ENCODE peak calls at places on chromosomes 1 and 21, in ten cellular contexts. One of them, this sample, is unnamed.

GRCh38 chr1:16351449-16351993 is 759 bp downstream of the FBXO42 start:
- DNase-seq in stimulated activated CD8-positive, alpha-beta memory T cell treated with anti-CD3 and anti-CD28 coated beads, Interleukin-4, amount 100 ng/mL, for 1 hour: no peak
- DNase-seq in cardiac fibroblast: peak
- DNase-seq in left lung: no peak
- DNase-seq in posterior cingulate gyrus: no peak
- DNase-seq in type B pancreatic cell: no peak
- DNase-seq in dermis blood vessel endothelial cell: peak
- DNase-seq in head of caudate nucleus: peak
- DNase-seq in astrocyte of the spinal cord: peak
- DNase-seq in Calu3: no peak
- DNase-seq in this sample: no peak

GRCh38 chr1:196070940-196071339 is 537.3 kb downstream of the KCNT2 start:
- DNase-seq in stimulated activated CD8-positive, alpha-beta memory T cell treated with anti-CD3 and anti-CD28 coated beads, Interleukin-4, amount 100 ng/mL, for 1 hour: no peak
- DNase-seq in cardiac fibroblast: no peak
- DNase-seq in left lung: no peak
- DNase-seq in posterior cingulate gyrus: no peak
- DNase-seq in type B pancreatic cell: no peak
- DNase-seq in dermis blood vessel endothelial cell: no peak
- DNase-seq in head of caudate nucleus: no peak
- DNase-seq in astrocyte of the spinal cord: peak
- DNase-seq in Calu3: no peak
- DNase-seq in this sample: no peak

GRCh38 chr21:46080171-46081021 is 17.5 kb upstream of the COL6A2 start:
- DNase-seq in stimulated activated CD8-positive, alpha-beta memory T cell treated with anti-CD3 and anti-CD28 coated beads, Interleukin-4, amount 100 ng/mL, for 1 hour: no peak
- DNase-seq in cardiac fibroblast: no peak
- DNase-seq in left lung: peak
- DNase-seq in posterior cingulate gyrus: peak
- DNase-seq in type B pancreatic cell: peak
- DNase-seq in dermis blood vessel endothelial cell: no peak
- DNase-seq in head of caudate nucleus: peak
- DNase-seq in astrocyte of the spinal cord: no peak
- DNase-seq in Calu3: no peak
- DNase-seq in this sample: peak

GRCh38 chr1:184493987-184494388 is 107.2 kb downstream of the C1orf21 start:
- DNase-seq in stimulated activated CD8-positive, alpha-beta memory T cell treated with anti-CD3 and anti-CD28 coated beads, Interleukin-4, amount 100 ng/mL, for 1 hour: no peak
- DNase-seq in cardiac fibroblast: no peak
- DNase-seq in left lung: no peak
- DNase-seq in posterior cingulate gyrus: no peak
- DNase-seq in type B pancreatic cell: no peak
- DNase-seq in dermis blood vessel endothelial cell: no peak
- DNase-seq in head of caudate nucleus: no peak
- DNase-seq in astrocyte of the spinal cord: no peak
- DNase-seq in Calu3: no peak
- DNase-seq in this sample: no peak

GRCh38 chr1:205516362-205516761 is 11.9 kb downstream of the CDK18 start:
- DNase-seq in stimulated activated CD8-positive, alpha-beta memory T cell treated with anti-CD3 and anti-CD28 coated beads, Interleukin-4, amount 100 ng/mL, for 1 hour: no peak
- DNase-seq in cardiac fibroblast: no peak
- DNase-seq in left lung: no peak
- DNase-seq in posterior cingulate gyrus: no peak
- DNase-seq in type B pancreatic cell: no peak
- DNase-seq in dermis blood vessel endothelial cell: no peak
- DNase-seq in head of caudate nucleus: no peak
- DNase-seq in astrocyte of the spinal cord: no peak
- DNase-seq in Calu3: no peak
- DNase-seq in this sample: no peak

GRCh38 chr1:211612786-211613107 is 33.8 kb upstream of the SLC30A1 start:
- DNase-seq in stimulated activated CD8-positive, alpha-beta memory T cell treated with anti-CD3 and anti-CD28 coated beads, Interleukin-4, amount 100 ng/mL, for 1 hour: no peak
- DNase-seq in cardiac fibroblast: no peak
- DNase-seq in left lung: no peak
- DNase-seq in posterior cingulate gyrus: no peak
- DNase-seq in type B pancreatic cell: no peak
- DNase-seq in dermis blood vessel endothelial cell: no peak
- DNase-seq in head of caudate nucleus: no peak
- DNase-seq in astrocyte of the spinal cord: no peak
- DNase-seq in Calu3: no peak
- DNase-seq in this sample: no peak

GRCh38 chr1:37502104-37502503 is 12.5 kb downstream of the MEAF6 start:
- DNase-seq in stimulated activated CD8-positive, alpha-beta memory T cell treated with anti-CD3 and anti-CD28 coated beads, Interleukin-4, amount 100 ng/mL, for 1 hour: no peak
- DNase-seq in cardiac fibroblast: no peak
- DNase-seq in left lung: no peak
- DNase-seq in posterior cingulate gyrus: no peak
- DNase-seq in type B pancreatic cell: no peak
- DNase-seq in dermis blood vessel endothelial cell: no peak
- DNase-seq in head of caudate nucleus: no peak
- DNase-seq in astrocyte of the spinal cord: no peak
- DNase-seq in Calu3: no peak
- DNase-seq in this sample: no peak

GRCh38 chr1:226601456-226601855 is 52.9 kb downstream of the STUM start:
- DNase-seq in stimulated activated CD8-positive, alpha-beta memory T cell treated with anti-CD3 and anti-CD28 coated beads, Interleukin-4, amount 100 ng/mL, for 1 hour: no peak
- DNase-seq in cardiac fibroblast: no peak
- DNase-seq in left lung: no peak
- DNase-seq in posterior cingulate gyrus: no peak
- DNase-seq in type B pancreatic cell: no peak
- DNase-seq in dermis blood vessel endothelial cell: no peak
- DNase-seq in head of caudate nucleus: no peak
- DNase-seq in astrocyte of the spinal cord: no peak
- DNase-seq in Calu3: no peak
- DNase-seq in this sample: no peak

GRCh38 chr1:168687796-168688195 is 41.2 kb downstream of the DPT start:
- DNase-seq in stimulated activated CD8-positive, alpha-beta memory T cell treated with anti-CD3 and anti-CD28 coated beads, Interleukin-4, amount 100 ng/mL, for 1 hour: no peak
- DNase-seq in cardiac fibroblast: peak
- DNase-seq in left lung: no peak
- DNase-seq in posterior cingulate gyrus: no peak
- DNase-seq in type B pancreatic cell: no peak
- DNase-seq in dermis blood vessel endothelial cell: peak
- DNase-seq in head of caudate nucleus: no peak
- DNase-seq in astrocyte of the spinal cord: no peak
- DNase-seq in Calu3: no peak
- DNase-seq in this sample: no peak

GRCh38 chr1:192476802-192477298 is 98.7 kb upstream of the RGS1 start:
- DNase-seq in stimulated activated CD8-positive, alpha-beta memory T cell treated with anti-CD3 and anti-CD28 coated beads, Interleukin-4, amount 100 ng/mL, for 1 hour: no peak
- DNase-seq in cardiac fibroblast: peak
- DNase-seq in left lung: peak
- DNase-seq in posterior cingulate gyrus: no peak
- DNase-seq in type B pancreatic cell: no peak
- DNase-seq in dermis blood vessel endothelial cell: peak
- DNase-seq in head of caudate nucleus: no peak
- DNase-seq in astrocyte of the spinal cord: peak
- DNase-seq in Calu3: peak
- DNase-seq in this sample: peak

GRCh38 chr1:240766831-240767230 is 154.9 kb upstream of the GREM2 start:
- DNase-seq in stimulated activated CD8-positive, alpha-beta memory T cell treated with anti-CD3 and anti-CD28 coated beads, Interleukin-4, amount 100 ng/mL, for 1 hour: no peak
- DNase-seq in cardiac fibroblast: no peak
- DNase-seq in left lung: no peak
- DNase-seq in posterior cingulate gyrus: no peak
- DNase-seq in type B pancreatic cell: no peak
- DNase-seq in dermis blood vessel endothelial cell: no peak
- DNase-seq in head of caudate nucleus: no peak
- DNase-seq in astrocyte of the spinal cord: peak
- DNase-seq in Calu3: no peak
- DNase-seq in this sample: no peak

GRCh38 chr1:40041466-40041838 is 923 bp downstream of the CAP1 start:
- DNase-seq in stimulated activated CD8-positive, alpha-beta memory T cell treated with anti-CD3 and anti-CD28 coated beads, Interleukin-4, amount 100 ng/mL, for 1 hour: no peak
- DNase-seq in cardiac fibroblast: no peak
- DNase-seq in left lung: no peak
- DNase-seq in posterior cingulate gyrus: no peak
- DNase-seq in type B pancreatic cell: no peak
- DNase-seq in dermis blood vessel endothelial cell: no peak
- DNase-seq in head of caudate nucleus: no peak
- DNase-seq in astrocyte of the spinal cord: no peak
- DNase-seq in Calu3: no peak
- DNase-seq in this sample: no peak

GRCh38 chr21:39099859-39100258 is 83.4 kb downstream of the PSMG1 start:
- DNase-seq in stimulated activated CD8-positive, alpha-beta memory T cell treated with anti-CD3 and anti-CD28 coated beads, Interleukin-4, amount 100 ng/mL, for 1 hour: no peak
- DNase-seq in cardiac fibroblast: no peak
- DNase-seq in left lung: no peak
- DNase-seq in posterior cingulate gyrus: no peak
- DNase-seq in type B pancreatic cell: no peak
- DNase-seq in dermis blood vessel endothelial cell: no peak
- DNase-seq in head of caudate nucleus: no peak
- DNase-seq in astrocyte of the spinal cord: no peak
- DNase-seq in Calu3: no peak
- DNase-seq in this sample: no peak

GRCh38 chr1:181659348-181659957 is 176.1 kb downstream of the CACNA1E start:
- DNase-seq in stimulated activated CD8-positive, alpha-beta memory T cell treated with anti-CD3 and anti-CD28 coated beads, Interleukin-4, amount 100 ng/mL, for 1 hour: no peak
- DNase-seq in cardiac fibroblast: no peak
- DNase-seq in left lung: no peak
- DNase-seq in posterior cingulate gyrus: no peak
- DNase-seq in type B pancreatic cell: no peak
- DNase-seq in dermis blood vessel endothelial cell: peak
- DNase-seq in head of caudate nucleus: no peak
- DNase-seq in astrocyte of the spinal cord: no peak
- DNase-seq in Calu3: no peak
- DNase-seq in this sample: no peak

GRCh38 chr1:59879556-59879955 is 47.0 kb downstream of the CYP2J2 start:
- DNase-seq in stimulated activated CD8-positive, alpha-beta memory T cell treated with anti-CD3 and anti-CD28 coated beads, Interleukin-4, amount 100 ng/mL, for 1 hour: no peak
- DNase-seq in cardiac fibroblast: peak
- DNase-seq in left lung: peak
- DNase-seq in posterior cingulate gyrus: peak
- DNase-seq in type B pancreatic cell: peak
- DNase-seq in dermis blood vessel endothelial cell: peak
- DNase-seq in head of caudate nucleus: peak
- DNase-seq in astrocyte of the spinal cord: peak
- DNase-seq in Calu3: peak
- DNase-seq in this sample: peak

GRCh38 chr1:180042994-180043622 is 88.5 kb downstream of the CEP350 start:
- DNase-seq in stimulated activated CD8-positive, alpha-beta memory T cell treated with anti-CD3 and anti-CD28 coated beads, Interleukin-4, amount 100 ng/mL, for 1 hour: no peak
- DNase-seq in cardiac fibroblast: peak
- DNase-seq in left lung: no peak
- DNase-seq in posterior cingulate gyrus: no peak
- DNase-seq in type B pancreatic cell: no peak
- DNase-seq in dermis blood vessel endothelial cell: peak
- DNase-seq in head of caudate nucleus: no peak
- DNase-seq in astrocyte of the spinal cord: peak
- DNase-seq in Calu3: no peak
- DNase-seq in this sample: no peak

GRCh38 chr1:169795687-169796086 is 980 bp upstream of the METTL18 start:
- DNase-seq in stimulated activated CD8-positive, alpha-beta memory T cell treated with anti-CD3 and anti-CD28 coated beads, Interleukin-4, amount 100 ng/mL, for 1 hour: no peak
- DNase-seq in cardiac fibroblast: no peak
- DNase-seq in left lung: no peak
- DNase-seq in posterior cingulate gyrus: no peak
- DNase-seq in type B pancreatic cell: no peak
- DNase-seq in dermis blood vessel endothelial cell: peak
- DNase-seq in head of caudate nucleus: no peak
- DNase-seq in astrocyte of the spinal cord: peak
- DNase-seq in Calu3: no peak
- DNase-seq in this sample: no peak

GRCh38 chr1:2358651-2359640 is 32.4 kb downstream of the MORN1 start:
- DNase-seq in stimulated activated CD8-positive, alpha-beta memory T cell treated with anti-CD3 and anti-CD28 coated beads, Interleukin-4, amount 100 ng/mL, for 1 hour: no peak
- DNase-seq in cardiac fibroblast: no peak
- DNase-seq in left lung: no peak
- DNase-seq in posterior cingulate gyrus: peak
- DNase-seq in type B pancreatic cell: no peak
- DNase-seq in dermis blood vessel endothelial cell: no peak
- DNase-seq in head of caudate nucleus: no peak
- DNase-seq in astrocyte of the spinal cord: no peak
- DNase-seq in Calu3: no peak
- DNase-seq in this sample: peak

GRCh38 chr1:232978091-232978634 is 27.8 kb downstream of the NTPCR start:
- DNase-seq in stimulated activated CD8-positive, alpha-beta memory T cell treated with anti-CD3 and anti-CD28 coated beads, Interleukin-4, amount 100 ng/mL, for 1 hour: no peak
- DNase-seq in cardiac fibroblast: peak
- DNase-seq in left lung: no peak
- DNase-seq in posterior cingulate gyrus: no peak
- DNase-seq in type B pancreatic cell: no peak
- DNase-seq in dermis blood vessel endothelial cell: no peak
- DNase-seq in head of caudate nucleus: no peak
- DNase-seq in astrocyte of the spinal cord: no peak
- DNase-seq in Calu3: no peak
- DNase-seq in this sample: no peak

GRCh38 chr1:8139383-8139782 is 113.3 kb upstream of the ERRFI1 start:
- DNase-seq in stimulated activated CD8-positive, alpha-beta memory T cell treated with anti-CD3 and anti-CD28 coated beads, Interleukin-4, amount 100 ng/mL, for 1 hour: no peak
- DNase-seq in cardiac fibroblast: no peak
- DNase-seq in left lung: no peak
- DNase-seq in posterior cingulate gyrus: no peak
- DNase-seq in type B pancreatic cell: no peak
- DNase-seq in dermis blood vessel endothelial cell: no peak
- DNase-seq in head of caudate nucleus: no peak
- DNase-seq in astrocyte of the spinal cord: no peak
- DNase-seq in Calu3: no peak
- DNase-seq in this sample: no peak

GRCh38 chr1:35345439-35345981 is 77.0 kb downstream of the ZMYM4 start:
- DNase-seq in stimulated activated CD8-positive, alpha-beta memory T cell treated with anti-CD3 and anti-CD28 coated beads, Interleukin-4, amount 100 ng/mL, for 1 hour: no peak
- DNase-seq in cardiac fibroblast: peak
- DNase-seq in left lung: peak
- DNase-seq in posterior cingulate gyrus: no peak
- DNase-seq in type B pancreatic cell: no peak
- DNase-seq in dermis blood vessel endothelial cell: no peak
- DNase-seq in head of caudate nucleus: no peak
- DNase-seq in astrocyte of the spinal cord: no peak
- DNase-seq in Calu3: no peak
- DNase-seq in this sample: peak

GRCh38 chr1:219582310-219582709 is 30.6 kb downstream of the ZC3H11B start:
- DNase-seq in stimulated activated CD8-positive, alpha-beta memory T cell treated with anti-CD3 and anti-CD28 coated beads, Interleukin-4, amount 100 ng/mL, for 1 hour: no peak
- DNase-seq in cardiac fibroblast: peak
- DNase-seq in left lung: no peak
- DNase-seq in posterior cingulate gyrus: no peak
- DNase-seq in type B pancreatic cell: no peak
- DNase-seq in dermis blood vessel endothelial cell: no peak
- DNase-seq in head of caudate nucleus: no peak
- DNase-seq in astrocyte of the spinal cord: peak
- DNase-seq in Calu3: no peak
- DNase-seq in this sample: no peak

GRCh38 chr1:200693327-200693726 is 23.6 kb upstream of the DDX59 start:
- DNase-seq in stimulated activated CD8-positive, alpha-beta memory T cell treated with anti-CD3 and anti-CD28 coated beads, Interleukin-4, amount 100 ng/mL, for 1 hour: no peak
- DNase-seq in cardiac fibroblast: no peak
- DNase-seq in left lung: no peak
- DNase-seq in posterior cingulate gyrus: no peak
- DNase-seq in type B pancreatic cell: no peak
- DNase-seq in dermis blood vessel endothelial cell: no peak
- DNase-seq in head of caudate nucleus: no peak
- DNase-seq in astrocyte of the spinal cord: no peak
- DNase-seq in Calu3: no peak
- DNase-seq in this sample: no peak

GRCh38 chr1:223726380-223727001 is 14.2 kb downstream of the CAPN2 start:
- DNase-seq in stimulated activated CD8-positive, alpha-beta memory T cell treated with anti-CD3 and anti-CD28 coated beads, Interleukin-4, amount 100 ng/mL, for 1 hour: peak
- DNase-seq in cardiac fibroblast: peak
- DNase-seq in left lung: peak
- DNase-seq in posterior cingulate gyrus: no peak
- DNase-seq in type B pancreatic cell: no peak
- DNase-seq in dermis blood vessel endothelial cell: peak
- DNase-seq in head of caudate nucleus: peak
- DNase-seq in astrocyte of the spinal cord: peak
- DNase-seq in Calu3: peak
- DNase-seq in this sample: peak

GRCh38 chr1:146012703-146013565 is 8.6 kb downstream of the HJV start:
- DNase-seq in stimulated activated CD8-positive, alpha-beta memory T cell treated with anti-CD3 and anti-CD28 coated beads, Interleukin-4, amount 100 ng/mL, for 1 hour: no peak
- DNase-seq in cardiac fibroblast: peak
- DNase-seq in left lung: no peak
- DNase-seq in posterior cingulate gyrus: no peak
- DNase-seq in type B pancreatic cell: no peak
- DNase-seq in dermis blood vessel endothelial cell: peak
- DNase-seq in head of caudate nucleus: peak
- DNase-seq in astrocyte of the spinal cord: peak
- DNase-seq in Calu3: peak
- DNase-seq in this sample: no peak

GRCh38 chr1:153490272-153491051 is 30.0 kb upstream of the S100A7 start:
- DNase-seq in stimulated activated CD8-positive, alpha-beta memory T cell treated with anti-CD3 and anti-CD28 coated beads, Interleukin-4, amount 100 ng/mL, for 1 hour: no peak
- DNase-seq in cardiac fibroblast: peak
- DNase-seq in left lung: no peak
- DNase-seq in posterior cingulate gyrus: no peak
- DNase-seq in type B pancreatic cell: no peak
- DNase-seq in dermis blood vessel endothelial cell: no peak
- DNase-seq in head of caudate nucleus: peak
- DNase-seq in astrocyte of the spinal cord: peak
- DNase-seq in Calu3: peak
- DNase-seq in this sample: no peak

GRCh38 chr1:207030522-207031009 is 2.0 kb downstream of the C1orf116 start:
- DNase-seq in stimulated activated CD8-positive, alpha-beta memory T cell treated with anti-CD3 and anti-CD28 coated beads, Interleukin-4, amount 100 ng/mL, for 1 hour: no peak
- DNase-seq in cardiac fibroblast: no peak
- DNase-seq in left lung: no peak
- DNase-seq in posterior cingulate gyrus: no peak
- DNase-seq in type B pancreatic cell: no peak
- DNase-seq in dermis blood vessel endothelial cell: no peak
- DNase-seq in head of caudate nucleus: no peak
- DNase-seq in astrocyte of the spinal cord: no peak
- DNase-seq in Calu3: no peak
- DNase-seq in this sample: no peak

GRCh38 chr21:44390886-44391285 is 37.5 kb downstream of the TRPM2 start:
- DNase-seq in stimulated activated CD8-positive, alpha-beta memory T cell treated with anti-CD3 and anti-CD28 coated beads, Interleukin-4, amount 100 ng/mL, for 1 hour: no peak
- DNase-seq in cardiac fibroblast: no peak
- DNase-seq in left lung: no peak
- DNase-seq in posterior cingulate gyrus: no peak
- DNase-seq in type B pancreatic cell: peak
- DNase-seq in dermis blood vessel endothelial cell: no peak
- DNase-seq in head of caudate nucleus: no peak
- DNase-seq in astrocyte of the spinal cord: no peak
- DNase-seq in Calu3: no peak
- DNase-seq in this sample: no peak